ENCODE peak calls at places on chromosomes 12 and 14, in six cellular contexts. L, S, G, C, Q and T are unnamed samples.

GRCh38 chr12:68065687-68066086 is 76.4 kb downstream of the IFNG-AS1 start:
- DNase-seq in C (no peak), L (no peak), S (no peak), G (no peak), Q (no peak), T (no peak)

GRCh38 chr12:68557011-68557715 is 53.5 kb upstream of the RAP1B start:
- DNase-seq in L (no peak), S (no peak), Q (no peak), G (no peak), C (no peak), T (no peak)

GRCh38 chr14:49953196-49953595 is 60.3 kb downstream of the ARF6 start:
- DNase-seq in G (no peak), L (peak; percentile 47), S (no peak), Q (no peak), C (no peak), T (no peak)

GRCh38 chr14:94143239-94143638 is 13.8 kb upstream of the IFI27L2 start:
- DNase-seq in L (no peak), S (no peak), Q (no peak), C (peak; percentile 29), G (no peak), T (no peak)

GRCh38 chr12:23139026-23139425 is 514.1 kb downstream of the ETNK1 start:
- DNase-seq in C (no peak), S (no peak), L (no peak), Q (no peak), G (no peak), T (no peak)

GRCh38 chr14:82655770-82656169 is 1122.1 kb upstream of the SEL1L start:
- DNase-seq in G (no peak), Q (no peak), C (no peak), L (no peak), S (no peak), T (no peak)

GRCh38 chr12:51943346-51943745 is 8.2 kb upstream of the ACVR1B start:
- DNase-seq in L (no peak), S (no peak), G (no peak), Q (no peak), C (no peak), T (no peak)

GRCh38 chr12:54411398-54412241 is 7.4 kb downstream of the ITGA5 start:
- DNase-seq in L (peak; percentile 76), G (peak; percentile 88), Q (peak; percentile 49), S (peak; percentile 71), C (no peak), T (no peak)

GRCh38 chr12:74776378-74776777 is 238.7 kb downstream of the ATXN7L3B start:
- DNase-seq in G (no peak), C (no peak), L (no peak), Q (no peak), S (no peak), T (no peak)

GRCh38 chr14:32397871-32398640 is 69.0 kb downstream of the AKAP6 start:
- DNase-seq in G (no peak), C (no peak), L (peak; percentile 84), S (no peak), Q (no peak), T (no peak)

GRCh38 chr14:82029038-82029437 is 495.4 kb upstream of the SEL1L start:
- DNase-seq in Q (no peak), L (no peak), G (no peak), S (no peak), C (no peak), T (no peak)

GRCh38 chr14:100146548-100147091 is 12.8 kb downstream of the DEGS2 start:
- DNase-seq in G (no peak), Q (no peak), S (no peak), L (no peak), C (no peak), T (no peak)

GRCh38 chr12:126469211-126469610 is 1404.0 kb downstream of the AACS start:
- DNase-seq in G (no peak), Q (no peak), S (no peak), C (no peak), L (no peak), T (no peak)

GRCh38 chr12:126464157-126464556 is 1398.9 kb downstream of the AACS start:
- DNase-seq in S (no peak), G (no peak), Q (no peak), C (no peak), L (no peak), T (no peak)
- H3K9me3 ChIP-seq in S (no peaks in the 10 kb centered on the region), G (no peaks in the 10 kb centered on the region), Q (no peaks in the 10 kb centered on the region), C (peaks cover 27% of the 10 kb centered on the region), L (no peaks in the 10 kb centered on the region), T (no peaks in the 10 kb centered on the region)

DNA sequence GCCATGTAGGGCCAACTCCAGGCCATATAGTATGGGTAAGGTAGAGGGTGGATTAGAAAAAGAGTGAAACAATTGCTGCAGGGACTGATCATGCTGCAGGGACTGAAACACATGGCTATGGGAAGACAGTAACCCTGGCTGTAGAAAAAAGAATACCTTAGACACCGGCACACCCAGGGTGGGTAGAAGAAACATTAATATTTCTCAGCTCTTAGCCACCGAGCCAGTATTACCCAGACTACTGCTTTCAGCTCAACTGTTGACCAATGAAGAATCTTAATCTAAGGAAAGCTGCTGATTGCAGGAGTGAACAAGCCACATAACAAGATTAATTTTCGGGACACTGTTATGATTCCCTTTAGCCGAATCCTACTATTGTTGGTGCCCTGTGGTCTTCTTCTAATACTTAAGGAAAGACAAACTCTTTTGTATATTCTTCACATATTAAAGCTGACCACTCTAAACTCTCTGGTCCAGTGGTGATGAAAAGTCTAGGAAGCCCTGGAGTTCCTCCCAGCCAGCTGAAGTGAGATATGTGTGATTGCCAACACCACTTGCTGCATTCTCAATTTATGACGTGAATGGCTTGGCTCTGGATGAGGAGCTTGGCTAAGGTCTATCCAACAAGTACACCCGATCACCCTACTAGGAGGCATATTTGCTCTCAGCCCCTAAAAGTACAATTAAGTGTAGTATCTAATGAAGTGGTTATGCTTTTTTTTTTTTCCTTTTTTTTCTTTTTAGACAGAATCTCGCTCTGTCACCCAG is 69.2 kb downstream of the NOVA1 start:
- DNase-seq in L (no peak), Q (no peak), S (no peak), C (no peak), G (no peak), T (no peak)
- H3K9me3 ChIP-seq in L (no peaks in the 10 kb centered on the region), Q (no peaks in the 10 kb centered on the region), S (no peaks in the 10 kb centered on the region), C (peaks cover 19% of the 10 kb centered on the region), G (peaks cover 4% of the 10 kb centered on the region), T (no peaks in the 10 kb centered on the region)

GRCh38 chr12:106133136-106134087 is 5.3 kb downstream of the NUAK1 start:
- DNase-seq in L (peak; percentile 83), S (no peak), C (no peak), G (no peak), Q (no peak), T (no peak)
- H3K9me3 ChIP-seq in L (no peaks in the 10 kb centered on the region), S (no peaks in the 10 kb centered on the region), C (no peaks in the 10 kb centered on the region), G (no peaks in the 10 kb centered on the region), Q (no peaks in the 10 kb centered on the region), T (no peaks in the 10 kb centered on the region)

GRCh38 chr14:26261368-26262122 is 336.3 kb downstream of the NOVA1 start:
- DNase-seq in S (no peak), C (no peak), Q (no peak), G (no peak), L (no peak), T (no peak)
- H3K9me3 ChIP-seq in S (peaks cover 4% of the 10 kb centered on the region), C (peaks cover 37% of the 10 kb centered on the region), Q (no peaks in the 10 kb centered on the region), G (peaks cover 7% of the 10 kb centered on the region), L (no peaks in the 10 kb centered on the region), T (no peaks in the 10 kb centered on the region)